ENCODE peak calls at places on chromosome 10, in nine cellular contexts. K is anterior cingulate cortex; N is activated naive CD4-positive, alpha-beta T cell; H is activated naive CD8-positive, alpha-beta T cell treated with anti-CD3 and anti-CD28 coated beads, Interleukin-2, amount 50 U/mL, for 24 hours; L is effector CD4-positive, alpha-beta T cell; V is epithelial cell of esophagus; I is CD8-positive, alpha-beta T cell; M is renal cortical epithelial cell; T is tibial nerve. A is an unnamed sample.
A peak's percentile ranks its signal among the peaks of the same experiment; 100 is the strongest.

GRCh38 chr10:29619273-29619672 is 15.5 kb downstream of the SVIL start:
- DNase-seq in K (no peak), N (no peak), H (no peak), L (no peak), V (no peak), I (no peak), M (peak; percentile 80), T (no peak), A (no peak)

GRCh38 chr10:25304606-25305005 is 129.8 kb downstream of the GPR158 start:
- DNase-seq in K (no peak), N (no peak), H (no peak), L (no peak), V (peak; percentile 11), I (no peak), M (no peak), T (no peak), A (no peak)

GRCh38 chr10:97185326-97186058 is at the start of gene SLIT1:
- DNase-seq in K (no peak), N (no peak), H (no peak), L (no peak), V (no peak), I (no peak), M (no peak), T (no peak), A (no peak)

GRCh38 chr10:126588024-126588423 is 82.5 kb downstream of the C10orf90 start:
- DNase-seq in K (no peak), N (no peak), H (no peak), L (no peak), V (no peak), I (no peak), M (no peak), T (no peak), A (no peak)

GRCh38 chr10:94292448-94293118 is 70.2 kb downstream of the NOC3L start:
- DNase-seq in K (no peak), N (no peak), H (no peak), L (no peak), V (peak; percentile 47), I (no peak), M (no peak), T (peak; percentile 31), A (peak; percentile 13)

GRCh38 chr10:73744690-73744994 is 470 bp downstream of the SEC24C start:
- DNase-seq in K (no peak), N (peak; percentile 42), H (peak; percentile 73), L (peak; percentile 47), V (peak; percentile 66), I (peak; percentile 51), M (peak; percentile 43), T (peak; percentile 30), A (peak; percentile 62)

GRCh38 chr10:2979267-2979660 is 88.1 kb upstream of the PFKP start:
- DNase-seq in K (no peak), N (no peak), H (no peak), L (no peak), V (no peak), I (no peak), M (no peak), T (peak; percentile 13), A (no peak)

GRCh38 chr10:104580321-104580720 is 60.8 kb upstream of the SORCS3 start:
- DNase-seq in K (no peak), N (no peak), H (no peak), L (no peak), V (peak; percentile 74), I (no peak), M (no peak), T (no peak), A (no peak)

GRCh38 chr10:69961168-69961863 is 91.3 kb upstream of the MACROH2A2 start:
- DNase-seq in K (no peak), N (no peak), H (no peak), L (no peak), V (no peak), I (no peak), M (peak; percentile 47), T (no peak), A (peak; percentile 30)

GRCh38 chr10:110268931-110269640 is 35.6 kb downstream of the SMNDC1 start:
- DNase-seq in K (no peak), N (no peak), H (no peak), L (no peak), V (no peak), I (no peak), M (no peak), T (no peak), A (no peak)

GRCh38 chr10:105149371-105149871 is 508.3 kb downstream of the SORCS3 start:
- DNase-seq in K (no peak), N (no peak), H (no peak), L (no peak), V (peak; percentile 68), I (no peak), M (peak; percentile 94), T (no peak), A (no peak)

GRCh38 chr10:13699216-13699615 is 112.5 kb downstream of the PRPF18 start:
- DNase-seq in K (no peak), N (no peak), H (no peak), L (no peak), V (no peak), I (no peak), M (no peak), T (no peak), A (peak; percentile 45)

GRCh38 chr10:125006921-125007391 is 65.0 kb downstream of the ZRANB1 start:
- DNase-seq in K (peak; percentile 73), N (no peak), H (no peak), L (no peak), V (no peak), I (no peak), M (no peak), T (no peak), A (no peak)

GRCh38 chr10:84938117-84938905 is 609.9 kb downstream of the CCSER2 start:
- DNase-seq in K (no peak), N (no peak), H (no peak), L (no peak), V (no peak), I (no peak), M (peak; percentile 18), T (no peak), A (no peak)

GRCh38 chr10:130607386-130607785 is 471.2 kb downstream of the GLRX3 start:
- DNase-seq in K (no peak), N (no peak), H (no peak), L (no peak), V (no peak), I (no peak), M (no peak), T (no peak), A (no peak)

GRCh38 chr10:46523881-46524470 is 32.5 kb downstream of the GPRIN2 start:
- DNase-seq in K (no peak), N (no peak), H (no peak), L (no peak), V (peak; percentile 88), I (no peak), M (peak; percentile 87), T (peak; percentile 12), A (no peak)

GRCh38 chr10:45403151-45403550 is 29.1 kb downstream of the ALOX5 start:
- DNase-seq in K (no peak), N (no peak), H (no peak), L (no peak), V (peak; percentile 30), I (no peak), M (no peak), T (no peak), A (no peak)

GRCh38 chr10:73873843-73874215 is 526 bp downstream of the CAMK2G start:
- DNase-seq in K (no peak), N (peak; percentile 16), H (no peak), L (no peak), V (no peak), I (peak; percentile 18), M (no peak), T (no peak), A (peak; percentile 23)

GRCh38 chr10:70779685-70780369 is 5.3 kb downstream of the TBATA start:
- DNase-seq in K (no peak), N (no peak), H (no peak), L (no peak), V (peak; percentile 29), I (no peak), M (no peak), T (no peak), A (no peak)

GRCh38 chr10:124526621-124527267 is 65.1 kb downstream of the LHPP start:
- DNase-seq in K (no peak), N (no peak), H (no peak), L (no peak), V (no peak), I (no peak), M (no peak), T (no peak), A (no peak)

GRCh38 chr10:49047128-49047639 is 68.1 kb downstream of the VSTM4 start:
- DNase-seq in K (no peak), N (no peak), H (no peak), L (no peak), V (no peak), I (no peak), M (no peak), T (no peak), A (no peak)

GRCh38 chr10:129233351-129234148 is 233.5 kb upstream of the MGMT start:
- DNase-seq in K (no peak), N (no peak), H (no peak), L (no peak), V (no peak), I (no peak), M (no peak), T (no peak), A (peak; percentile 5)

GRCh38 chr10:108180883-108181282 is 1016.4 kb upstream of the SORCS1 start:
- DNase-seq in K (no peak), N (no peak), H (no peak), L (no peak), V (peak; percentile 8), I (no peak), M (no peak), T (no peak), A (no peak)

GRCh38 chr10:34530778-34531177 is 284.3 kb downstream of the PARD3 start:
- DNase-seq in K (no peak), N (no peak), H (no peak), L (no peak), V (no peak), I (no peak), M (no peak), T (no peak), A (no peak)

GRCh38 chr10:14574885-14575284 is 199.8 kb downstream of the FAM107B start:
- DNase-seq in K (no peak), N (no peak), H (no peak), L (no peak), V (no peak), I (no peak), M (no peak), T (no peak), A (no peak)

GRCh38 chr10:51144161-51144781 is 70.0 kb downstream of the PRKG1 start:
- DNase-seq in K (no peak), N (no peak), H (no peak), L (no peak), V (no peak), I (no peak), M (no peak), T (no peak), A (no peak)

GRCh38 chr10:76136876-76137420 is 705.5 kb downstream of the LRMDA start:
- DNase-seq in K (no peak), N (no peak), H (no peak), L (no peak), V (no peak), I (no peak), M (peak; percentile 79), T (no peak), A (no peak)

GRCh38 chr10:53601260-53601875 is 828.8 kb upstream of the MBL2 start:
- DNase-seq in K (no peak), N (no peak), H (no peak), L (no peak), V (peak; percentile 60), I (no peak), M (peak; percentile 59), T (no peak), A (peak; percentile 25)

GRCh38 chr10:76117949-76118348 is 686.5 kb downstream of the LRMDA start:
- DNase-seq in K (no peak), N (no peak), H (no peak), L (no peak), V (peak; percentile 75), I (no peak), M (no peak), T (no peak), A (no peak)

GRCh38 chr10:99827906-99828305 is 45.5 kb downstream of the ABCC2 start:
- DNase-seq in K (no peak), N (no peak), H (no peak), L (no peak), V (no peak), I (no peak), M (no peak), T (no peak), A (no peak)

GRCh38 chr10:5890519-5890878 is 456 bp downstream of the FBH1 start:
- DNase-seq in K (no peak), N (no peak), H (peak; percentile 32), L (no peak), V (peak; percentile 44), I (no peak), M (peak; percentile 19), T (no peak), A (peak; percentile 55)